ENCODE peak calls at places on chromosomes 12 and 14, in five cellular contexts. One of them, this sample, is unnamed.

GRCh38 chr12:6836851-6837250 is 3.9 kb upstream of the GNB3 start:
- DNase-seq in H7: no peak
- DNase-seq in activated effector memory CD4-positive, alpha-beta T cell treated with anti-CD3 and anti-CD28 coated beads, Interleukin-2, amount 50 U/mL, for 16 hours: no peak
- DNase-seq in NCI-H1105 treated with DMSO at 0.1 percent for 48 hours: no peak
- DNase-seq in HEK293T: no peak
- DNase-seq in this sample: no peak

GRCh38 chr14:103216399-103216798 is 93.1 kb downstream of the TNFAIP2 start:
- DNase-seq in H7: peak
- DNase-seq in activated effector memory CD4-positive, alpha-beta T cell treated with anti-CD3 and anti-CD28 coated beads, Interleukin-2, amount 50 U/mL, for 16 hours: no peak
- DNase-seq in NCI-H1105 treated with DMSO at 0.1 percent for 48 hours: no peak
- DNase-seq in HEK293T: no peak
- DNase-seq in this sample: no peak

GRCh38 chr12:132453361-132454133 is 36.4 kb upstream of the FBRSL1 start:
- DNase-seq in H7: peak
- DNase-seq in activated effector memory CD4-positive, alpha-beta T cell treated with anti-CD3 and anti-CD28 coated beads, Interleukin-2, amount 50 U/mL, for 16 hours: no peak
- DNase-seq in NCI-H1105 treated with DMSO at 0.1 percent for 48 hours: no peak
- DNase-seq in HEK293T: no peak
- DNase-seq in this sample: no peak

GRCh38 chr14:30227871-30228270 is 300.2 kb upstream of the PRKD1 start:
- DNase-seq in H7: no peak
- DNase-seq in activated effector memory CD4-positive, alpha-beta T cell treated with anti-CD3 and anti-CD28 coated beads, Interleukin-2, amount 50 U/mL, for 16 hours: no peak
- DNase-seq in NCI-H1105 treated with DMSO at 0.1 percent for 48 hours: no peak
- DNase-seq in HEK293T: no peak
- DNase-seq in this sample: no peak

GRCh38 chr14:70186826-70187483 is 1.8 kb downstream of the SLC8A3 start:
- DNase-seq in H7: peak
- DNase-seq in activated effector memory CD4-positive, alpha-beta T cell treated with anti-CD3 and anti-CD28 coated beads, Interleukin-2, amount 50 U/mL, for 16 hours: no peak
- DNase-seq in NCI-H1105 treated with DMSO at 0.1 percent for 48 hours: peak
- DNase-seq in HEK293T: no peak
- DNase-seq in this sample: peak

GRCh38 chr14:90034156-90034555 is 27.6 kb upstream of the KCNK13 start:
- DNase-seq in H7: no peak
- DNase-seq in activated effector memory CD4-positive, alpha-beta T cell treated with anti-CD3 and anti-CD28 coated beads, Interleukin-2, amount 50 U/mL, for 16 hours: no peak
- DNase-seq in NCI-H1105 treated with DMSO at 0.1 percent for 48 hours: no peak
- DNase-seq in HEK293T: no peak
- DNase-seq in this sample: no peak

GRCh38 chr12:71890475-71890874 is 48.2 kb upstream of the TPH2 start:
- DNase-seq in H7: no peak
- DNase-seq in activated effector memory CD4-positive, alpha-beta T cell treated with anti-CD3 and anti-CD28 coated beads, Interleukin-2, amount 50 U/mL, for 16 hours: no peak
- DNase-seq in NCI-H1105 treated with DMSO at 0.1 percent for 48 hours: no peak
- DNase-seq in HEK293T: no peak
- DNase-seq in this sample: no peak

GRCh38 chr14:91911474-91912032 is 35.9 kb downstream of the FBLN5 start:
- DNase-seq in H7: peak
- DNase-seq in activated effector memory CD4-positive, alpha-beta T cell treated with anti-CD3 and anti-CD28 coated beads, Interleukin-2, amount 50 U/mL, for 16 hours: peak
- DNase-seq in NCI-H1105 treated with DMSO at 0.1 percent for 48 hours: peak
- DNase-seq in HEK293T: peak
- DNase-seq in this sample: peak

GRCh38 chr12:115752913-115753726 is 524.4 kb downstream of the MED13L start:
- DNase-seq in H7: peak
- DNase-seq in activated effector memory CD4-positive, alpha-beta T cell treated with anti-CD3 and anti-CD28 coated beads, Interleukin-2, amount 50 U/mL, for 16 hours: no peak
- DNase-seq in NCI-H1105 treated with DMSO at 0.1 percent for 48 hours: peak
- DNase-seq in HEK293T: peak
- DNase-seq in this sample: peak

GRCh38 chr12:55043542-55043941 is 23.8 kb downstream of the NEUROD4 start:
- DNase-seq in H7: no peak
- DNase-seq in activated effector memory CD4-positive, alpha-beta T cell treated with anti-CD3 and anti-CD28 coated beads, Interleukin-2, amount 50 U/mL, for 16 hours: no peak
- DNase-seq in NCI-H1105 treated with DMSO at 0.1 percent for 48 hours: no peak
- DNase-seq in HEK293T: no peak
- DNase-seq in this sample: no peak

GRCh38 chr12:51460519-51460918 is 35.9 kb downstream of the SLC4A8 start:
- DNase-seq in H7: no peak
- DNase-seq in activated effector memory CD4-positive, alpha-beta T cell treated with anti-CD3 and anti-CD28 coated beads, Interleukin-2, amount 50 U/mL, for 16 hours: no peak
- DNase-seq in NCI-H1105 treated with DMSO at 0.1 percent for 48 hours: no peak
- DNase-seq in HEK293T: no peak
- DNase-seq in this sample: no peak

GRCh38 chr14:53613404-53614253 is 343.0 kb downstream of the BMP4 start:
- DNase-seq in H7: peak
- DNase-seq in activated effector memory CD4-positive, alpha-beta T cell treated with anti-CD3 and anti-CD28 coated beads, Interleukin-2, amount 50 U/mL, for 16 hours: no peak
- DNase-seq in NCI-H1105 treated with DMSO at 0.1 percent for 48 hours: peak
- DNase-seq in HEK293T: no peak
- DNase-seq in this sample: peak

GRCh38 chr12:120692524-120693033 is 5.6 kb downstream of the MLEC start:
- DNase-seq in H7: no peak
- DNase-seq in activated effector memory CD4-positive, alpha-beta T cell treated with anti-CD3 and anti-CD28 coated beads, Interleukin-2, amount 50 U/mL, for 16 hours: no peak
- DNase-seq in NCI-H1105 treated with DMSO at 0.1 percent for 48 hours: no peak
- DNase-seq in HEK293T: no peak
- DNase-seq in this sample: no peak

GRCh38 chr14:25833341-25834121 is 764.3 kb downstream of the NOVA1 start:
- DNase-seq in H7: peak
- DNase-seq in activated effector memory CD4-positive, alpha-beta T cell treated with anti-CD3 and anti-CD28 coated beads, Interleukin-2, amount 50 U/mL, for 16 hours: peak
- DNase-seq in NCI-H1105 treated with DMSO at 0.1 percent for 48 hours: peak
- DNase-seq in HEK293T: peak
- DNase-seq in this sample: peak

GRCh38 chr12:122111070-122111750 is 32.7 kb downstream of the MLXIP start:
- DNase-seq in H7: no peak
- DNase-seq in activated effector memory CD4-positive, alpha-beta T cell treated with anti-CD3 and anti-CD28 coated beads, Interleukin-2, amount 50 U/mL, for 16 hours: no peak
- DNase-seq in NCI-H1105 treated with DMSO at 0.1 percent for 48 hours: peak
- DNase-seq in HEK293T: no peak
- DNase-seq in this sample: no peak

GRCh38 chr12:93468008-93468371 is 676 bp downstream of the MRPL42 start:
- DNase-seq in H7: no peak
- DNase-seq in activated effector memory CD4-positive, alpha-beta T cell treated with anti-CD3 and anti-CD28 coated beads, Interleukin-2, amount 50 U/mL, for 16 hours: no peak
- DNase-seq in NCI-H1105 treated with DMSO at 0.1 percent for 48 hours: no peak
- DNase-seq in HEK293T: no peak
- DNase-seq in this sample: no peak

GRCh38 chr14:59771577-59771976 is 99.0 kb downstream of the RTN1 start:
- DNase-seq in H7: no peak
- DNase-seq in activated effector memory CD4-positive, alpha-beta T cell treated with anti-CD3 and anti-CD28 coated beads, Interleukin-2, amount 50 U/mL, for 16 hours: no peak
- DNase-seq in NCI-H1105 treated with DMSO at 0.1 percent for 48 hours: peak
- DNase-seq in HEK293T: peak
- DNase-seq in this sample: no peak

GRCh38 chr14:105325303-105325702 is 10.8 kb downstream of the PACS2 start:
- DNase-seq in H7: peak
- DNase-seq in activated effector memory CD4-positive, alpha-beta T cell treated with anti-CD3 and anti-CD28 coated beads, Interleukin-2, amount 50 U/mL, for 16 hours: no peak
- DNase-seq in NCI-H1105 treated with DMSO at 0.1 percent for 48 hours: no peak
- DNase-seq in HEK293T: no peak
- DNase-seq in this sample: no peak

GRCh38 chr14:63854330-63854729 is 1.5 kb downstream of the SYNE2 start:
- DNase-seq in H7: no peak
- DNase-seq in activated effector memory CD4-positive, alpha-beta T cell treated with anti-CD3 and anti-CD28 coated beads, Interleukin-2, amount 50 U/mL, for 16 hours: no peak
- DNase-seq in NCI-H1105 treated with DMSO at 0.1 percent for 48 hours: no peak
- DNase-seq in HEK293T: no peak
- DNase-seq in this sample: peak

GRCh38 chr12:24268663-24269186 is 319.3 kb upstream of the SOX5 start:
- DNase-seq in H7: no peak
- DNase-seq in activated effector memory CD4-positive, alpha-beta T cell treated with anti-CD3 and anti-CD28 coated beads, Interleukin-2, amount 50 U/mL, for 16 hours: no peak
- DNase-seq in NCI-H1105 treated with DMSO at 0.1 percent for 48 hours: peak
- DNase-seq in HEK293T: no peak
- DNase-seq in this sample: no peak

GRCh38 chr12:50569876-50570275 is 65.1 kb downstream of the DIP2B start:
- DNase-seq in H7: no peak
- DNase-seq in activated effector memory CD4-positive, alpha-beta T cell treated with anti-CD3 and anti-CD28 coated beads, Interleukin-2, amount 50 U/mL, for 16 hours: no peak
- DNase-seq in NCI-H1105 treated with DMSO at 0.1 percent for 48 hours: no peak
- DNase-seq in HEK293T: no peak
- DNase-seq in this sample: no peak

GRCh38 chr12:52860102-52860838 is 11.5 kb upstream of the KRT78 start:
- DNase-seq in H7: no peak
- DNase-seq in activated effector memory CD4-positive, alpha-beta T cell treated with anti-CD3 and anti-CD28 coated beads, Interleukin-2, amount 50 U/mL, for 16 hours: no peak
- DNase-seq in NCI-H1105 treated with DMSO at 0.1 percent for 48 hours: no peak
- DNase-seq in HEK293T: no peak
- DNase-seq in this sample: peak

GRCh38 chr14:52071675-52072074 is 2.8 kb upstream of the NID2 start:
- DNase-seq in H7: no peak
- DNase-seq in activated effector memory CD4-positive, alpha-beta T cell treated with anti-CD3 and anti-CD28 coated beads, Interleukin-2, amount 50 U/mL, for 16 hours: no peak
- DNase-seq in NCI-H1105 treated with DMSO at 0.1 percent for 48 hours: no peak
- DNase-seq in HEK293T: no peak
- DNase-seq in this sample: no peak

GRCh38 chr14:53450871-53451270 is 297.7 kb upstream of the DDHD1 start:
- DNase-seq in H7: no peak
- DNase-seq in activated effector memory CD4-positive, alpha-beta T cell treated with anti-CD3 and anti-CD28 coated beads, Interleukin-2, amount 50 U/mL, for 16 hours: no peak
- DNase-seq in NCI-H1105 treated with DMSO at 0.1 percent for 48 hours: peak
- DNase-seq in HEK293T: no peak
- DNase-seq in this sample: no peak

GRCh38 chr14:50360851-50361250 is 35.8 kb downstream of the CDKL1 start:
- DNase-seq in H7: no peak
- DNase-seq in activated effector memory CD4-positive, alpha-beta T cell treated with anti-CD3 and anti-CD28 coated beads, Interleukin-2, amount 50 U/mL, for 16 hours: no peak
- DNase-seq in NCI-H1105 treated with DMSO at 0.1 percent for 48 hours: no peak
- DNase-seq in HEK293T: no peak
- DNase-seq in this sample: no peak

GRCh38 chr12:97560359-97560758 is 97.8 kb downstream of the RMST start:
- DNase-seq in H7: no peak
- DNase-seq in activated effector memory CD4-positive, alpha-beta T cell treated with anti-CD3 and anti-CD28 coated beads, Interleukin-2, amount 50 U/mL, for 16 hours: no peak
- DNase-seq in NCI-H1105 treated with DMSO at 0.1 percent for 48 hours: peak
- DNase-seq in HEK293T: no peak
- DNase-seq in this sample: peak

GRCh38 chr12:3316776-3317480 is 174.1 kb upstream of the PRMT8 start:
- DNase-seq in H7: no peak
- DNase-seq in activated effector memory CD4-positive, alpha-beta T cell treated with anti-CD3 and anti-CD28 coated beads, Interleukin-2, amount 50 U/mL, for 16 hours: no peak
- DNase-seq in NCI-H1105 treated with DMSO at 0.1 percent for 48 hours: no peak
- DNase-seq in HEK293T: no peak
- DNase-seq in this sample: no peak

GRCh38 chr12:114746297-114747074 is 62.5 kb upstream of the TBX3 start:
- DNase-seq in H7: no peak
- DNase-seq in activated effector memory CD4-positive, alpha-beta T cell treated with anti-CD3 and anti-CD28 coated beads, Interleukin-2, amount 50 U/mL, for 16 hours: no peak
- DNase-seq in NCI-H1105 treated with DMSO at 0.1 percent for 48 hours: no peak
- DNase-seq in HEK293T: no peak
- DNase-seq in this sample: no peak

GRCh38 chr12:108495054-108495453 is 20.0 kb upstream of the FICD start:
- DNase-seq in H7: peak
- DNase-seq in activated effector memory CD4-positive, alpha-beta T cell treated with anti-CD3 and anti-CD28 coated beads, Interleukin-2, amount 50 U/mL, for 16 hours: no peak
- DNase-seq in NCI-H1105 treated with DMSO at 0.1 percent for 48 hours: peak
- DNase-seq in HEK293T: peak
- DNase-seq in this sample: peak

GRCh38 chr14:44640416-44640815 is 133.3 kb upstream of the FSCB start:
- DNase-seq in H7: no peak
- DNase-seq in activated effector memory CD4-positive, alpha-beta T cell treated with anti-CD3 and anti-CD28 coated beads, Interleukin-2, amount 50 U/mL, for 16 hours: no peak
- DNase-seq in NCI-H1105 treated with DMSO at 0.1 percent for 48 hours: no peak
- DNase-seq in HEK293T: no peak
- DNase-seq in this sample: no peak

GRCh38 chr12:57161491-57161890 is 14.1 kb upstream of the LRP1-AS start:
- DNase-seq in H7: no peak
- DNase-seq in activated effector memory CD4-positive, alpha-beta T cell treated with anti-CD3 and anti-CD28 coated beads, Interleukin-2, amount 50 U/mL, for 16 hours: no peak
- DNase-seq in NCI-H1105 treated with DMSO at 0.1 percent for 48 hours: no peak
- DNase-seq in HEK293T: no peak
- DNase-seq in this sample: no peak

GRCh38 chr12:113173081-113173698 is 12.1 kb downstream of the DDX54 start:
- DNase-seq in H7: no peak
- DNase-seq in activated effector memory CD4-positive, alpha-beta T cell treated with anti-CD3 and anti-CD28 coated beads, Interleukin-2, amount 50 U/mL, for 16 hours: no peak
- DNase-seq in NCI-H1105 treated with DMSO at 0.1 percent for 48 hours: no peak
- DNase-seq in HEK293T: no peak
- DNase-seq in this sample: no peak

GRCh38 chr12:112645586-112645985 is 146.0 kb upstream of the RPH3A start:
- DNase-seq in H7: no peak
- DNase-seq in activated effector memory CD4-positive, alpha-beta T cell treated with anti-CD3 and anti-CD28 coated beads, Interleukin-2, amount 50 U/mL, for 16 hours: no peak
- DNase-seq in NCI-H1105 treated with DMSO at 0.1 percent for 48 hours: no peak
- DNase-seq in HEK293T: no peak
- DNase-seq in this sample: no peak

GRCh38 chr12:108468149-108468968 is 46.7 kb upstream of the FICD start:
- DNase-seq in H7: peak
- DNase-seq in activated effector memory CD4-positive, alpha-beta T cell treated with anti-CD3 and anti-CD28 coated beads, Interleukin-2, amount 50 U/mL, for 16 hours: no peak
- DNase-seq in NCI-H1105 treated with DMSO at 0.1 percent for 48 hours: peak
- DNase-seq in HEK293T: peak
- DNase-seq in this sample: peak

GRCh38 chr12:87344699-87345098 is 684.5 kb downstream of the C12orf50 start:
- DNase-seq in H7: peak
- DNase-seq in activated effector memory CD4-positive, alpha-beta T cell treated with anti-CD3 and anti-CD28 coated beads, Interleukin-2, amount 50 U/mL, for 16 hours: no peak
- DNase-seq in NCI-H1105 treated with DMSO at 0.1 percent for 48 hours: no peak
- DNase-seq in HEK293T: no peak
- DNase-seq in this sample: no peak